ENCODE peak calls at places on chromosomes 7 and 10, in four cellular contexts. C is WTC11, P is K562, N is SK-N-SH. T is an unnamed sample.

GRCh38 chr10:114623661-114624294 is 34.3 kb downstream of the ABLIM1 start:
- DNase-seq in N (no peak), P (no peak), C (no peak), T (no peak)

GRCh38 chr10:14261341-14261740 is 69.4 kb downstream of the FRMD4A start:
- DNase-seq in P (no peak), C (no peak), N (no peak), T (no peak)

GRCh38 chr7:15720849-15721471 is 34.5 kb upstream of the MEOX2 start:
- DNase-seq in P (no peak), C (peak; percentile 27), N (peak; percentile 5), T (no peak)

GRCh38 chr7:94478648-94479214 is 30.9 kb upstream of the CASD1 start:
- DNase-seq in N (no peak), C (no peak), P (no peak), T (no peak)

GRCh38 chr7:130897515-130898419 is 163.8 kb upstream of the KLF14 start:
- DNase-seq in P (no peak), N (peak; percentile 34), C (no peak), T (peak; percentile 62)

GRCh38 chr10:43205681-43206390 is 61.0 kb downstream of the RASGEF1A start:
- DNase-seq in P (no peak), C (peak; percentile 8), N (peak; percentile 14), T (no peak)

GRCh38 chr10:14707441-14707840 is 67.3 kb downstream of the FAM107B start:
- DNase-seq in C (no peak), P (no peak), N (peak; percentile 24), T (no peak)

GRCh38 chr7:91103365-91103764 is 160.9 kb upstream of the FZD1 start:
- DNase-seq in P (no peak), C (no peak), N (no peak), T (no peak)

GRCh38 chr7:25854608-25855497 is 297.1 kb upstream of the NFE2L3 start:
- DNase-seq in N (peak; percentile 94), C (peak; percentile 70), P (peak; percentile 89), T (no peak)

GRCh38 chr7:22267989-22268615 is 88.9 kb downstream of the RAPGEF5 start:
- DNase-seq in C (no peak), P (no peak), N (no peak), T (no peak)

GRCh38 chr10:118106426-118106825 is 59.7 kb upstream of the RAB11FIP2 start:
- DNase-seq in N (no peak), P (peak; percentile 14), C (peak; percentile 19), T (no peak)

GRCh38 chr10:125094111-125094705 is 66.2 kb downstream of the CTBP2 start:
- DNase-seq in P (no peak), N (no peak), C (no peak), T (no peak)

GRCh38 chr10:6139470-6139869 is 50.6 kb downstream of the RBM17 start:
- DNase-seq in C (no peak), N (no peak), P (no peak), T (no peak)

GRCh38 chr7:3007696-3008095 is 36.0 kb downstream of the CARD11 start:
- DNase-seq in P (no peak), N (no peak), C (no peak), T (no peak)

GRCh38 chr7:151231964-151232271 is 365 bp upstream of the CHPF2 start:
- DNase-seq in P (no peak), N (no peak), C (no peak), T (no peak)

GRCh38 chr10:124748953-124749645 is 4.9 kb upstream of the FAM53B start:
- DNase-seq in P (no peak), C (no peak), N (no peak), T (no peak)

GRCh38 chr10:14215601-14216000 is 115.1 kb downstream of the FRMD4A start:
- DNase-seq in N (no peak), C (no peak), P (no peak), T (no peak)

GRCh38 chr10:3783721-3784432 is 1.1 kb downstream of the KLF6 start:
- DNase-seq in N (peak; percentile 58), C (peak; percentile 53), P (no peak), T (no peak)

GRCh38 chr10:112585052-112585451 is 138.0 kb downstream of the VTI1A start:
- DNase-seq in P (no peak), C (no peak), N (no peak), T (no peak)

GRCh38 chr7:1397491-1398327 is 61.6 kb downstream of the MICALL2 start:
- DNase-seq in C (no peak), N (no peak), P (no peak), T (no peak)

GRCh38 chr10:30587522-30588031 is 42.0 kb downstream of the LYZL2 start:
- DNase-seq in C (peak; percentile 46), P (no peak), N (no peak), T (peak; percentile 79)

GRCh38 chr7:141562543-141562942 is 11.3 kb downstream of the AGK start:
- DNase-seq in N (no peak), C (no peak), P (no peak), T (no peak)

GRCh38 chr7:39540320-39540719 is 25.9 kb upstream of the YAE1 start:
- DNase-seq in N (no peak), C (no peak), P (no peak), T (no peak)

GRCh38 chr7:151038951-151039849 is 9.1 kb upstream of the ASIC3 start:
- DNase-seq in P (peak; percentile 99), N (peak; percentile 87), C (no peak), T (no peak)

GRCh38 chr7:108499575-108499974 is 26.4 kb downstream of the PNPLA8 start:
- DNase-seq in C (no peak), N (no peak), P (no peak), T (no peak)

GRCh38 chr7:108498481-108498880 is 27.5 kb downstream of the PNPLA8 start:
- DNase-seq in C (no peak), N (no peak), P (no peak), T (no peak)

GRCh38 chr7:108503112-108504026 is 22.6 kb downstream of the PNPLA8 start:
- DNase-seq in N (no peak), P (no peak), C (no peak), T (peak; percentile 35)
- TF ChIP-seq USF1 in N (no peak), P (no peak), C (no peak), T (no peak)

GRCh38 chr10:11685787-11686218 is 56.4 kb upstream of the ECHDC3 start:
- DNase-seq in C (no peak), P (peak; percentile 68), N (no peak), T (peak; percentile 81)
- TF ChIP-seq USF1 in C (no peak), P (no peak), N (no peak), T (no peak)

GRCh38 chr10:360653-361052 is 225.4 kb downstream of the ZMYND11 start:
- DNase-seq in C (no peak), N (no peak), P (no peak), T (no peak)
- TF ChIP-seq USF1 in C (no peak), N (no peak), P (no peak), T (no peak)

DNA sequence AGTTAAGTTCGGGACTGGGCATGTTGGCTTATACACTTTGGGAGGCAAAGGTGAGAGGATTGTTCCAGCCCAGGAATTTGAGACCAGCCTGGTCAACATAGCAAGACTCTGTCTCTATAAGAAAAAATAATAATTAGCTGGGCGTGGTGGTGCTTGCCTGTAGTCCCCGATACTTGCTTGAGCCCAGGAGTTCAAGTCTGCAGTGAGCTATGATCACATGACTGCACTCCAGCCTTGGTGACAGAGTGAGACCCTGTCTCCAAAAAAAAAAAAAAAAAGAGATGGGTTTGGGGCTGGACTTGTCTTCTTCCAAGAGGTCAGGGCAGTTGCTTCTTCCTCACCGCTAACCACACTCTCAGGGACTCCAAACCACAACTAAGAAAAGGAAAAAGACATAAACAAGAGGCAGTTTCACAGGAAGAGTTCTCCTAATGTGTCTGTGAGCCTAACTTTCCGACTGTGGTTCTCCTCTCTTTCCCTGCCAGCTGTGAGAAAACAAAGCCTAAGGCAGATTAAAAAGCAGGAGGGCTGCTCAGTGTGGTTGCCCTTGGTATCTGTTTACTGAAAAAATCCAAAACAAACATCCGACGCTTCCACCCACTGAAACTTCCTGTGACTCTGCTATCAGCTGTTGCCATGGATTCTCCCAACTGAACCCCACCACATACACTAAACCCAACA is 2.4 kb upstream of the SERPINE1 start:
- DNase-seq in P (no peak), C (no peak), N (no peak), T (no peak)
- TF ChIP-seq USF1 in P (no peak), C (no peak), N (peak; percentile 37), T (no peak)

GRCh38 chr7:43871064-43871463 is 1.7 kb upstream of the MRPS24 start:
- DNase-seq in P (no peak), N (no peak), C (no peak), T (no peak)

GRCh38 chr7:43869898-43870240 is 552 bp upstream of the MRPS24 start:
- DNase-seq in C (no peak), P (no peak), N (no peak), T (no peak)

GRCh38 chr7:43870316-43870715 is 999 bp upstream of the MRPS24 start:
- DNase-seq in N (no peak), P (no peak), C (no peak), T (no peak)

GRCh38 chr7:43873300-43873699 is 4.0 kb upstream of the MRPS24 start:
- DNase-seq in P (peak; percentile 55), N (no peak), C (no peak), T (no peak)

DNA sequence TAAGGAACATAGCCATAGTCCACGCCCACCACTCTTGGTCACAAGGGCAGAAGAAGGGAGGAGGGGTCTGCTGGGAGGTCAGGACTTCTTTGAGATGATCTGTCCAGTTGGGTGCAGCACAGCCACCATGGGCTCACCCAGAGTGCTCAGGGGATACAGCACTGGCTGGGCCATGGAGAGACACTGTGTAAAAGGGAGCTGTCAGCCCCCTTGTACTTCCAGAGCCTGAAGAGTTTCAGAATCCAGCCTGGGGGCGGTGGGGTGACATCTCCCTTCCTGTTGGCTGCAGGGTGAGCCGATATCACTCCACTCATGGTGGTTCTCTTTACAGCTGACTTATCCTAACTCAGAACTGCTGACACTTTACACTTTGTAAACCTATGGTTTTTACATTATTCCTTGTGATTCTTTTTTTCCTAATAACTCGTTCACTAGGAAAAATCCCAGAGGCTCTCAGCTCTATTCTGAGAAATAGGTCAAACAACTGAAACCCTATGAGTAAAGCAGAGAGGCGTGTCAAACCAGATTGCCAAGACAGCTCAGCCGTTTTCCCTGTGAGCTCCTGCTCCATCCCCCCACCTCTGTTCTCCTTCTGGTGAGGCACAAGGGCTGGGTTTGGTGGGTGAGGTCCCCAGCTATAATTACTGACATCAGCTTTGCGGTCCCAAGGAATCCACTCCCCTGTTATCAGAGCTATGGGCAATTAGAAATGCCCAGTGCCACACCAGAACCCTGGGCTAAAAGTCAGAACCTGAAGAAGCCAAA is 3.3 kb upstream of the MRPS24 start:
- DNase-seq in C (no peak), P (peak; percentile 36), N (peak; percentile 54), T (no peak)
- TF ChIP-seq USF1 in C (no peak), P (no peak), N (no peak), T (no peak)

GRCh38 chr7:132560825-132561529 is 15.3 kb downstream of the PLXNA4 start:
- DNase-seq in N (no peak), P (no peak), C (no peak), T (no peak)
- TF ChIP-seq USF1 in N (no peak), P (peak; percentile 7), C (no peak), T (no peak)

DNA sequence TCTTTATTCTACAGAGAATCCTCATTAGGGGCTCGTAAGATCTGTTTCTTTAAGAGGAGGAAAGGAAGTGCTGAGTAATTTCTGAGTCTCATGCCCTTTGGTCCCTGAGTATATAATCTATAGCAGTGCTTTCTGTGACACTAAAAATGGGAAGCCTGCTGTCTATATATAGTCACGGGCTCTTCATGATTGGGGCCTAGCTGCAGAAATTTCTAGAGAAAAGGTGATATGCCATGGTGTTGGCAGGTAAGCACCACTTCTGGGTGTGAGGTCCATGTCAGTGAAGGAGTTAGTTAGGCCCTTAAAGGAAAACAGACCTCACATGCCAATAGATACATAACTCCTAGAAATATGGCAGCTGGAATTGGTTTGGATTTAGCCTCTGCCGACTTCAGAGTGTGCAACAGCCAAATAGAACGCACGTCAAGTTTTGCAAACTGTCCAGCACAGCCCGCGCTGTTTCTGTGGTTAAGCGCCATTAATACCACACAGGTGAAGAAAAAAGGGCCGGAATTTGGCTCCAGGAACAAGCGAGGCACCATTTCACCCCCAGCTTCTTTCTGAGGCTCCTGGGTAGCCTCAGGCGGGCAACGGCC is 123.2 kb downstream of the TACC2 start:
- DNase-seq in N (no peak), P (no peak), C (no peak), T (no peak)
- TF ChIP-seq USF1 in N (no peak), P (no peak), C (no peak), T (no peak)

T was measured in GM12878.